ENCODE peak calls at places on chromosomes 4 and X, in five cellular contexts. One of them, this sample, is unnamed.

GRCh38 chr4:113447695-113448265 is 313.8 kb downstream of the CAMK2D start:
- DNase-seq in psoas muscle: no peak
- DNase-seq in stomach: no peak
- DNase-seq in fibroblast of pulmonary artery: no peak
- DNase-seq in body of pancreas: no peak
- DNase-seq in this sample: no peak

GRCh38 chr4:156182269-156182668 is 228.6 kb upstream of the CTSO start:
- DNase-seq in psoas muscle: no peak
- DNase-seq in stomach: no peak
- DNase-seq in fibroblast of pulmonary artery: no peak
- DNase-seq in body of pancreas: no peak
- DNase-seq in this sample: no peak

GRCh38 chr4:111228396-111228795 is 605.5 kb upstream of the PITX2 start:
- DNase-seq in psoas muscle: no peak
- DNase-seq in stomach: no peak
- DNase-seq in fibroblast of pulmonary artery: no peak
- DNase-seq in body of pancreas: no peak
- DNase-seq in this sample: no peak

GRCh38 chr4:15674926-15675325 is 6.7 kb upstream of the FAM200B start:
- DNase-seq in psoas muscle: no peak
- DNase-seq in stomach: no peak
- DNase-seq in fibroblast of pulmonary artery: no peak
- DNase-seq in body of pancreas: no peak
- DNase-seq in this sample: no peak

GRCh38 chr4:156962551-156962974 is 9.0 kb downstream of the PDGFC start:
- DNase-seq in psoas muscle: no peak
- DNase-seq in stomach: peak
- DNase-seq in fibroblast of pulmonary artery: peak
- DNase-seq in body of pancreas: peak
- DNase-seq in this sample: peak

GRCh38 chrX:19772306-19772705 is 115.1 kb downstream of the SH3KBP1 start:
- DNase-seq in psoas muscle: no peak
- DNase-seq in stomach: no peak
- DNase-seq in fibroblast of pulmonary artery: peak
- DNase-seq in body of pancreas: no peak
- DNase-seq in this sample: no peak

GRCh38 chr4:183443609-183444148 is 757 bp upstream of the CDKN2AIP start:
- DNase-seq in psoas muscle: no peak
- DNase-seq in stomach: no peak
- DNase-seq in fibroblast of pulmonary artery: no peak
- DNase-seq in body of pancreas: no peak
- DNase-seq in this sample: peak

GRCh38 chrX:8579602-8580001 is 115.0 kb downstream of the VCX3B start:
- DNase-seq in psoas muscle: no peak
- DNase-seq in stomach: no peak
- DNase-seq in fibroblast of pulmonary artery: no peak
- DNase-seq in body of pancreas: no peak
- DNase-seq in this sample: no peak

GRCh38 chr4:48120132-48120531 is 13.9 kb downstream of the TXK start:
- DNase-seq in psoas muscle: no peak
- DNase-seq in stomach: no peak
- DNase-seq in fibroblast of pulmonary artery: no peak
- DNase-seq in body of pancreas: no peak
- DNase-seq in this sample: no peak

GRCh38 chr4:109978704-109979103 is 66.0 kb downstream of the EGF start:
- DNase-seq in psoas muscle: no peak
- DNase-seq in stomach: no peak
- DNase-seq in fibroblast of pulmonary artery: no peak
- DNase-seq in body of pancreas: no peak
- DNase-seq in this sample: no peak

GRCh38 chr4:60223098-60223497 is 977.0 kb upstream of the ADGRL3 start:
- DNase-seq in psoas muscle: no peak
- DNase-seq in stomach: no peak
- DNase-seq in fibroblast of pulmonary artery: peak
- DNase-seq in body of pancreas: no peak
- DNase-seq in this sample: no peak

GRCh38 chr4:185346975-185347601 is 48.6 kb downstream of the LRP2BP start:
- DNase-seq in psoas muscle: no peak
- DNase-seq in stomach: no peak
- DNase-seq in fibroblast of pulmonary artery: no peak
- DNase-seq in body of pancreas: no peak
- DNase-seq in this sample: no peak

GRCh38 chr4:149896428-149896827 is 80.8 kb upstream of the IQCM start:
- DNase-seq in psoas muscle: no peak
- DNase-seq in stomach: no peak
- DNase-seq in fibroblast of pulmonary artery: peak
- DNase-seq in body of pancreas: no peak
- DNase-seq in this sample: no peak

GRCh38 chr4:149901128-149901527 is 85.5 kb upstream of the IQCM start:
- DNase-seq in psoas muscle: no peak
- DNase-seq in stomach: no peak
- DNase-seq in fibroblast of pulmonary artery: no peak
- DNase-seq in body of pancreas: no peak
- DNase-seq in this sample: peak

DNA sequence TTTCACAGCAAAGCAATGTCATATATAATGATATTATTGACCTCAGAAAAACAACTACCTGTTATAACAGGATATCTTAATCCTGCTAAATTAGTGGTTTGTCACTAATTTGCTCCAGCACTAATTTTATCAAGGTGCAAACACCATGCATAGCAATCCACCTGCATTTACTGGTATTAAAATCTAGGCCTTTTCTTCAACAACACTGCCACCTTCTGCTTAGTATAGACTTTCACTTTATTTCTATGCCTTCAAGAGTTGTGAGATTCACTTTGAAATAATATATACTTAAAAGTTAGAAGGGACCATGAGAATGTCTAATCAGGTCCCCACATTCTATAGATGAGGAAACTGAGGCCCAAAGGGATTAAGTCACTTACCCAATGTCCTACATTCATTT is 82.1 kb upstream of the IQCM start:
- DNase-seq in psoas muscle: no peak
- DNase-seq in stomach: no peak
- DNase-seq in fibroblast of pulmonary artery: peak
- DNase-seq in body of pancreas: no peak
- DNase-seq in this sample: peak
- TF ChIP-seq CTCF in psoas muscle: peak
- TF ChIP-seq CTCF in stomach: no peak
- TF ChIP-seq CTCF in fibroblast of pulmonary artery: peak
- TF ChIP-seq CTCF in body of pancreas: no peak
- TF ChIP-seq CTCF in this sample: peak

GRCh38 chrX:99703467-99703866 is 706.6 kb downstream of the PCDH19 start:
- DNase-seq in psoas muscle: no peak
- DNase-seq in stomach: no peak
- DNase-seq in fibroblast of pulmonary artery: no peak
- DNase-seq in body of pancreas: no peak
- DNase-seq in this sample: no peak

GRCh38 chrX:99705696-99706095 is 704.4 kb downstream of the PCDH19 start:
- DNase-seq in psoas muscle: no peak
- DNase-seq in stomach: no peak
- DNase-seq in fibroblast of pulmonary artery: no peak
- DNase-seq in body of pancreas: no peak
- DNase-seq in this sample: no peak
- TF ChIP-seq CTCF in psoas muscle: no peak
- TF ChIP-seq CTCF in stomach: no peak
- TF ChIP-seq CTCF in fibroblast of pulmonary artery: no peak
- TF ChIP-seq CTCF in body of pancreas: no peak
- TF ChIP-seq CTCF in this sample: no peak

DNA sequence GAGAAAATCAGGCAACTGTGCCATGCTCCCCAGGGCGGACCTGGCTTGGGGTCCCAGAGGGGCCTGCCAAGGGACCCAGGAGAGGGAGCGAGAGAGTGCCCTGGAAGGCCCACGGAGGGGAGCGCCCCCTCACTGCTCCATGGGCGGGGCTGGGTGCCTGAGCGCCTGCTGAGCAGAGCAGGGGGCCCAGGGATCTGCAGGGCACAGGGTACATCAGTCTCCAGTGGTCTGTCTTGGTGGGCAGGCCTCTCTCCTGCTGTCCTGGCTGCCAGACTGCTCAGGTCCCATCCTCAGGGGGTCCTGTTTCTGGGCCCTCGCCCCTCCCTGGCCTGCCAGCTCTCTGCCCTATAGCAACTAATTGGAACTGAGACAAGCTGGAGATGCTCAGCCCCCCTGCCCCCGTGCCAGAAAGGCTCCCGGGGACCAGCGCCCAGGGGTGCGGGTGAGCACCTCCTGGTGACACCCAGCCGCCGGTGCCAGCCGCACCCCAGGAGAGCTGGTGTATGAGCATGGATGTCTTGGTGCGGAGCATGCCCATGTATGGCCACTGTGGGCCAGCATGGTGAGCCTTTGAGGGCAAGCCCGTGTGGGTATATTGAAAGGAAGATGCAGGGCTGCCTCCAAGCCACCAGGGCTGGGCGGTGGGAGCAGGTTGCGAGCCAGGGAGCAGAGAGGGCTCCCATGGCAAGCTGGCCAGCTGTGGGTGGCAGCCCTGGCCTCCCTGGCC is 1.3 kb downstream of the BGN start:
- DNase-seq in psoas muscle: no peak
- DNase-seq in stomach: no peak
- DNase-seq in fibroblast of pulmonary artery: no peak
- DNase-seq in body of pancreas: no peak
- DNase-seq in this sample: no peak
- TF ChIP-seq CTCF in psoas muscle: no peak
- TF ChIP-seq CTCF in stomach: no peak
- TF ChIP-seq CTCF in fibroblast of pulmonary artery: no peak
- TF ChIP-seq CTCF in body of pancreas: no peak
- TF ChIP-seq CTCF in this sample: no peak

DNA sequence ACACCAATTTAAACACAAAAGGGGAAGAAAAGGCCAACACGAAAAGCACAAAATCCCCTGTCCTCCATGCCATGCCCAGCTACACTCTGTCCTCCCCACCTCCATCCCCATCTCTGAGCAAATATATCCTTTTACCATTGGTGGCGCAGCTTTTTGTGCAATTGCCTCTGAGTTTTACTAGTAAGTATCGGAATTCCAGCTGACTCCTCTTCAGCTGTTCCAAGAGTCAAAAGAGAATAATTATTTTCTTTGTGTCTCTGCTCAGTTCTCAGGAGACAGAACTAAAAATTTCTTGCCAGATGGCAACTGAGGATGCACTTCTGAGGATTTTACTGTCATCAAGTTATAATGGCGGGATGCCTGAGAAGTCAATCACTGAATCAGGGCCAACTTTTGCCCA is 15.4 kb upstream of the ADGRA3 start:
- DNase-seq in psoas muscle: no peak
- DNase-seq in stomach: no peak
- DNase-seq in fibroblast of pulmonary artery: no peak
- DNase-seq in body of pancreas: no peak
- DNase-seq in this sample: no peak
- TF ChIP-seq CTCF in psoas muscle: no peak
- TF ChIP-seq CTCF in stomach: no peak
- TF ChIP-seq CTCF in fibroblast of pulmonary artery: no peak
- TF ChIP-seq CTCF in body of pancreas: no peak
- TF ChIP-seq CTCF in this sample: no peak

GRCh38 chr4:85606505-85606904 is 131.6 kb downstream of the ARHGAP24 start:
- DNase-seq in psoas muscle: no peak
- DNase-seq in stomach: no peak
- DNase-seq in fibroblast of pulmonary artery: no peak
- DNase-seq in body of pancreas: no peak
- DNase-seq in this sample: no peak
- TF ChIP-seq CTCF in psoas muscle: no peak
- TF ChIP-seq CTCF in stomach: no peak
- TF ChIP-seq CTCF in fibroblast of pulmonary artery: no peak
- TF ChIP-seq CTCF in body of pancreas: no peak
- TF ChIP-seq CTCF in this sample: no peak

GRCh38 chrX:109485470-109486340 is 3.8 kb upstream of the GUCY2F start:
- DNase-seq in psoas muscle: peak
- DNase-seq in stomach: peak
- DNase-seq in fibroblast of pulmonary artery: peak
- DNase-seq in body of pancreas: peak
- DNase-seq in this sample: no peak

GRCh38 chrX:109487640-109488039 is 5.8 kb upstream of the GUCY2F start:
- DNase-seq in psoas muscle: no peak
- DNase-seq in stomach: no peak
- DNase-seq in fibroblast of pulmonary artery: no peak
- DNase-seq in body of pancreas: no peak
- DNase-seq in this sample: no peak

GRCh38 chrX:109484886-109485285 is 3.0 kb upstream of the GUCY2F start:
- DNase-seq in psoas muscle: no peak
- DNase-seq in stomach: no peak
- DNase-seq in fibroblast of pulmonary artery: no peak
- DNase-seq in body of pancreas: no peak
- DNase-seq in this sample: no peak

GRCh38 chrX:109489174-109489573 is 7.3 kb upstream of the GUCY2F start:
- DNase-seq in psoas muscle: no peak
- DNase-seq in stomach: no peak
- DNase-seq in fibroblast of pulmonary artery: no peak
- DNase-seq in body of pancreas: no peak
- DNase-seq in this sample: no peak
- TF ChIP-seq CTCF in psoas muscle: no peak
- TF ChIP-seq CTCF in stomach: no peak
- TF ChIP-seq CTCF in fibroblast of pulmonary artery: no peak
- TF ChIP-seq CTCF in body of pancreas: no peak
- TF ChIP-seq CTCF in this sample: no peak

DNA sequence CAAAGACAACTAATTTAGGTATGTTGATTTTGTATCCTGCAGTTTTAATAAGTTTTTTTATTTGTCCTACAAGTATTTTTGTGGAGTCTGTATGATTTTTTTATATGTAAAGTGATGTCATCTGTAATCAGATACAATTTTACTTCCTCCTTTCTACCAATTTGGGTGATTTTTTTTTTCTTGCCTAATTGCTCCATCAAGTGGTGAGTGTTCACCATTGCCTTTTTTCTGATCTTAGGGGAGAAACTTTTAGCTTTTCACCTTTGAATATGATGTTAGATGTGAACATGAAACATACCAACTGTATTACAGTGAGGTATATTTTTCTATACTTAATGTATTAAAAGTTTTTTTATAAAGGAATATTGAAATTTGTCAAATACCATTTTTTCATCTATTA is 362.3 kb downstream of the PABPC4L start:
- DNase-seq in psoas muscle: no peak
- DNase-seq in stomach: no peak
- DNase-seq in fibroblast of pulmonary artery: peak
- DNase-seq in body of pancreas: no peak
- DNase-seq in this sample: no peak
- TF ChIP-seq CTCF in psoas muscle: no peak
- TF ChIP-seq CTCF in stomach: no peak
- TF ChIP-seq CTCF in fibroblast of pulmonary artery: peak
- TF ChIP-seq CTCF in body of pancreas: no peak
- TF ChIP-seq CTCF in this sample: no peak